ENCODE peak calls at places on chromosomes 12 and 14, in five cellular contexts. I is left ventricle myocardium inferior, U is gastrocnemius medialis, T is uterus, A is astrocyte of the spinal cord. G is an unnamed sample.

GRCh38 chr14:89504602-89505320 is 87.7 kb upstream of the FOXN3 start:
- DNase-seq in I (no peak), U (no peak), T (no peak), A (peak; percentile 82), G (no peak)

GRCh38 chr12:102879-103168 is 36.3 kb downstream of the IQSEC3 start:
- DNase-seq in T (no peak), A (no peak), I (no peak), U (no peak), G (no peak)

GRCh38 chr12:104668274-104668718 is 211.5 kb downstream of the CHST11 start:
- DNase-seq in A (no peak), T (peak; percentile 64), I (peak; percentile 51), U (no peak), G (no peak)

GRCh38 chr12:63779498-63780481 is at the start of gene RXYLT1:
- DNase-seq in U (peak; percentile 74), I (peak; percentile 86), T (peak; percentile 82), A (peak; percentile 81), G (peak; percentile 74)

GRCh38 chr14:78157855-78158436 is 12.2 kb upstream of the NRXN3 start:
- DNase-seq in T (no peak), U (no peak), A (peak; percentile 29), I (no peak), G (peak; percentile 49)

GRCh38 chr12:57744194-57744776 is 554 bp upstream of the TSPAN31 start:
- DNase-seq in A (no peak), T (peak; percentile 75), U (no peak), I (peak; percentile 72), G (no peak)

GRCh38 chr14:76125506-76125905 is 26.2 kb upstream of the GPATCH2L start:
- DNase-seq in T (no peak), A (no peak), U (no peak), I (no peak), G (no peak)

GRCh38 chr12:67811437-67812361 is 163.2 kb downstream of the DYRK2 start:
- DNase-seq in U (no peak), T (no peak), I (no peak), A (peak; percentile 72), G (peak; percentile 71)

GRCh38 chr14:39232554-39233415 is 930 bp upstream of the MIA2 start:
- DNase-seq in I (no peak), U (no peak), A (peak; percentile 77), T (no peak), G (peak; percentile 57)

GRCh38 chr12:14164266-14164665 is 182.9 kb upstream of the GRIN2B start:
- DNase-seq in U (no peak), T (no peak), A (no peak), I (no peak), G (no peak)

GRCh38 chr14:69003626-69004025 is 24.5 kb upstream of the ACTN1 start:
- DNase-seq in T (no peak), I (no peak), A (no peak), U (no peak), G (no peak)

GRCh38 chr14:24139272-24139934 is 2.0 kb downstream of the EMC9 start:
- DNase-seq in I (no peak), A (no peak), U (no peak), T (no peak), G (no peak)

GRCh38 chr12:24268663-24269186 is 319.3 kb upstream of the SOX5 start:
- DNase-seq in I (no peak), U (no peak), A (no peak), T (no peak), G (no peak)

GRCh38 chr14:73153272-73153671 is 17.0 kb downstream of the PSEN1 start:
- DNase-seq in T (no peak), I (no peak), U (no peak), A (peak; percentile 37), G (no peak)

GRCh38 chr12:45727994-45728624 is 1.4 kb upstream of the ARID2 start:
- DNase-seq in T (no peak), U (no peak), A (no peak), I (no peak), G (no peak)

GRCh38 chr14:36659822-36660735 is 1.6 kb upstream of the PAX9 start:
- DNase-seq in U (no peak), A (no peak), I (no peak), T (no peak), G (no peak)

GRCh38 chr12:127270193-127270592 is 996.8 kb upstream of the TMEM132C start:
- DNase-seq in A (peak; percentile 53), U (peak; percentile 8), T (no peak), I (no peak), G (peak; percentile 98)

GRCh38 chr12:41743835-41744234 is 400.8 kb downstream of the GXYLT1 start:
- DNase-seq in A (no peak), U (no peak), I (no peak), T (no peak), G (peak; percentile 64)

GRCh38 chr12:51906452-51907082 is 737 bp upstream of the ACVRL1 start:
- DNase-seq in U (no peak), A (no peak), I (no peak), T (no peak), G (no peak)

GRCh38 chr14:51396222-51396815 is 156.3 kb downstream of the TMX1 start:
- DNase-seq in U (peak; percentile 12), A (peak; percentile 96), I (no peak), T (peak; percentile 57), G (peak; percentile 83)

GRCh38 chr14:64960762-64961276 is 11.3 kb downstream of the RAB15 start:
- DNase-seq in A (no peak), I (no peak), U (no peak), T (no peak), G (no peak)

GRCh38 chr12:105852958-105853357 is 285.8 kb downstream of the NUAK1 start:
- DNase-seq in T (peak; percentile 29), I (peak; percentile 37), A (no peak), U (no peak), G (no peak)

GRCh38 chr14:105918496-105919262 is 392.3 kb downstream of the TMEM121 start:
- DNase-seq in U (no peak), I (peak; percentile 5), T (no peak), A (no peak), G (no peak)

GRCh38 chr14:74571901-74572828 is 39.9 kb downstream of the LTBP2 start:
- DNase-seq in T (peak; percentile 76), I (no peak), U (no peak), A (peak; percentile 99), G (peak; percentile 97)

GRCh38 chr14:54647378-54647777 is 80.5 kb downstream of the SAMD4A start:
- DNase-seq in I (no peak), T (no peak), A (no peak), U (no peak), G (no peak)

GRCh38 chr12:62438098-62438692 is 28.4 kb upstream of the MON2 start:
- DNase-seq in U (no peak), I (no peak), A (peak; percentile 66), T (peak; percentile 51), G (peak; percentile 68)

GRCh38 chr14:71430321-71431168 is 501.7 kb upstream of the RGS6 start:
- DNase-seq in T (no peak), U (no peak), I (no peak), A (no peak), G (no peak)

GRCh38 chr14:97706814-97707213 is 909.6 kb downstream of the VRK1 start:
- DNase-seq in T (no peak), I (no peak), U (no peak), A (no peak), G (no peak)

DNA sequence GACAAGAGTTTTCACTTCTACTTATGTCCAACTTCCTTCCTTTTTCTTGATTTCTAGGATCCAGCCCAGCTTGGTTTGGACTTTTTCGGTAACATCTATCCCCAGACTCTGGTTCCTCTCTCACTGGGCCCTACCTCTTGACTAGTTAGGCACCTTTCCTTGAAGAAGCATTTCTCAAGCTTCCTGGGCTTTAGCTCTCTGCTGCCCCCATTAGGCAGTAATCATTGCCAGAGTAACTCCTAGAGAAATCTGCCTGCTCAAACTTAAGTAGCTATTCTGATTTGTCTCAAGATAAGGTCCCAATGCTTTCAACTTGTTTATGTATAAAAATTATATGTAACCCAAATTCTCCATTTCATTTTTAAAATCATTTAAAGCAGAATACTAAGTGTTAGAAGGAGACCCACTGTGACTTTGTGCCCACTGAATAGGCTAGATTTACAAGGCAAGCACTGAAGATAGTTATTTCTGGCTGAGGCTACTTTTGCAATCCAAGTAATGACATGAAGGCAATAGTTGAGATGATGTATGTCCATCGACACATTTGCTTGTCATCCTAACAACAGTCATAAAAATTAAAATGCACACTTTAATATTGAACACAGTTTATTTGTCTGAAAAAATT is 275.0 kb upstream of the G2E3 start:
- DNase-seq in T (no peak), A (peak; percentile 66), I (no peak), U (no peak), G (peak; percentile 75)
- TF ChIP-seq CTCF in T (no peak), A (peak; percentile 96), I (peak; percentile 56), U (peak; percentile 35), G (peak; percentile 73)

GRCh38 chr14:90720336-90720735 is 95.9 kb downstream of the TTC7B start:
- DNase-seq in T (no peak), I (no peak), U (no peak), A (no peak), G (no peak)
- TF ChIP-seq CTCF in T (no peak), I (no peak), U (no peak), A (no peak), G (no peak)

DNA sequence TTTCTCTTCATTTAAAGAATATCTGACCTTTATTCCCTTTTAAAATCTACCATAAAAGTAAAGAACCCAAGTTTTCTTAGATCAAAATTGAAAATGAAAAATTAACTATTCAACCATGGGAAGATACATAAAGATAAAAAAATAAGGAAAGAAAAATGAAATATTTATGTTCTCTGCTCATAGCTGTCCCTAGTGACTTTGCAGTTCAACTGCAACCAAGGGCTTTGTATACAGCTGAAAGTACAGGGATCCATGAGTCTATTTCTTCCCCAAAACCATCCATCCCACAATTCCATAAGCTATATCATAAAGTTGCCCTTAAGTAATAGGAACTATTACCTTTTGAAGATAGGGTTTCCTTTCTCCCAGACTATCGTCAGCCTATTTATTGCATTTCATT is 113.1 kb downstream of the ITPR2 start:
- DNase-seq in T (no peak), A (no peak), I (no peak), U (no peak), G (no peak)
- TF ChIP-seq CTCF in T (no peak), A (peak; percentile 27), I (no peak), U (no peak), G (no peak)

DNA sequence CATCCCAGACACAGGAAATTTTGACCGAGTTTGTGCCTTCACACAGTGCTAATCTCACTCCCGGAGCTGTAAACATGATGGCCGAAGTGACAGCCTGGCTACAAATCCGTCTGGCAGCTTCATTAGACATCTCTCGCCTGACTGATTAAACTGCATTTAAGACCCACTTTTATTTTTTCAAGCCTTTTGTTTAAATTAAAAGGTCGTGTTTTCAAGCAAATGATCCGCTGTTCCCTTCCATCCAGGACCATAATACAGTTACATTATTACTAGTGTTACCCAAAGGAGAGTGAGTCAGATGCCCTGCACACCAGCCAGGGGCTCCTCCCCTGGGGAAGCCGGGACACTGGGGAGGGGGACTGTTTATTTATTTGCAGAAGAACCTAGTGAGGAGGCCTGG is 200.2 kb downstream of the EXOC5 start:
- DNase-seq in U (no peak), I (no peak), T (no peak), A (no peak), G (no peak)
- TF ChIP-seq CTCF in U (no peak), I (no peak), T (no peak), A (no peak), G (no peak)

G was measured in MCF 10A.